ENCODE peak calls at places on chromosomes 4 and X, in ten cellular contexts. One of them, this sample, is unnamed.

GRCh38 chrX:9906919-9907318 is 60.2 kb upstream of the CLDN34 start:
- DNase-seq in ELR: peak; percentile 41
- DNase-seq in T-cell: no peak
- DNase-seq in ACHN: no peak
- DNase-seq in neural crest cell: no peak
- DNase-seq in omental fat pad: no peak
- DNase-seq in activated CD8-positive, alpha-beta memory T cell treated with anti-CD3 and anti-CD28 coated beads, Interleukin-2, amount 50 U/mL, for 4 hours: no peak
- DNase-seq in NCI-H2029: no peak
- DNase-seq in astrocyte of the spinal cord: no peak
- DNase-seq in mammary epithelial cell: peak; percentile 67
- DNase-seq in this sample: no peak

GRCh38 chr4:113838421-113838820 is 76.9 kb upstream of the CAMK2D start:
- DNase-seq in ELR: no peak
- DNase-seq in T-cell: no peak
- DNase-seq in ACHN: no peak
- DNase-seq in neural crest cell: no peak
- DNase-seq in omental fat pad: no peak
- DNase-seq in activated CD8-positive, alpha-beta memory T cell treated with anti-CD3 and anti-CD28 coated beads, Interleukin-2, amount 50 U/mL, for 4 hours: no peak
- DNase-seq in NCI-H2029: no peak
- DNase-seq in astrocyte of the spinal cord: no peak
- DNase-seq in mammary epithelial cell: no peak
- DNase-seq in this sample: no peak

GRCh38 chrX:155880586-155881157 is 473 bp upstream of the VAMP7 start:
- DNase-seq in ELR: peak; percentile 26
- DNase-seq in T-cell: no peak
- DNase-seq in ACHN: no peak
- DNase-seq in neural crest cell: no peak
- DNase-seq in omental fat pad: no peak
- DNase-seq in activated CD8-positive, alpha-beta memory T cell treated with anti-CD3 and anti-CD28 coated beads, Interleukin-2, amount 50 U/mL, for 4 hours: no peak
- DNase-seq in NCI-H2029: no peak
- DNase-seq in astrocyte of the spinal cord: no peak
- DNase-seq in mammary epithelial cell: no peak
- DNase-seq in this sample: peak; percentile 37

GRCh38 chrX:66046612-66047235 is 6.8 kb upstream of the VSIG4 start:
- DNase-seq in ELR: no peak
- DNase-seq in T-cell: no peak
- DNase-seq in ACHN: no peak
- DNase-seq in neural crest cell: no peak
- DNase-seq in omental fat pad: no peak
- DNase-seq in activated CD8-positive, alpha-beta memory T cell treated with anti-CD3 and anti-CD28 coated beads, Interleukin-2, amount 50 U/mL, for 4 hours: no peak
- DNase-seq in NCI-H2029: no peak
- DNase-seq in astrocyte of the spinal cord: no peak
- DNase-seq in mammary epithelial cell: no peak
- DNase-seq in this sample: no peak

GRCh38 chr4:19684079-19684478 is 567.6 kb upstream of the SLIT2 start:
- DNase-seq in ELR: no peak
- DNase-seq in T-cell: no peak
- DNase-seq in ACHN: no peak
- DNase-seq in neural crest cell: no peak
- DNase-seq in omental fat pad: no peak
- DNase-seq in activated CD8-positive, alpha-beta memory T cell treated with anti-CD3 and anti-CD28 coated beads, Interleukin-2, amount 50 U/mL, for 4 hours: no peak
- DNase-seq in NCI-H2029: no peak
- DNase-seq in astrocyte of the spinal cord: no peak
- DNase-seq in mammary epithelial cell: no peak
- DNase-seq in this sample: peak; percentile 46

GRCh38 chr4:122788935-122789334 is 37.7 kb upstream of the FGF2 start:
- DNase-seq in ELR: no peak
- DNase-seq in T-cell: no peak
- DNase-seq in ACHN: no peak
- DNase-seq in neural crest cell: no peak
- DNase-seq in omental fat pad: no peak
- DNase-seq in activated CD8-positive, alpha-beta memory T cell treated with anti-CD3 and anti-CD28 coated beads, Interleukin-2, amount 50 U/mL, for 4 hours: no peak
- DNase-seq in NCI-H2029: no peak
- DNase-seq in astrocyte of the spinal cord: no peak
- DNase-seq in mammary epithelial cell: no peak
- DNase-seq in this sample: no peak

GRCh38 chrX:77446840-77447239 is 349 bp upstream of the FGF16 start:
- DNase-seq in ELR: no peak
- DNase-seq in T-cell: no peak
- DNase-seq in ACHN: no peak
- DNase-seq in neural crest cell: no peak
- DNase-seq in omental fat pad: no peak
- DNase-seq in activated CD8-positive, alpha-beta memory T cell treated with anti-CD3 and anti-CD28 coated beads, Interleukin-2, amount 50 U/mL, for 4 hours: no peak
- DNase-seq in NCI-H2029: no peak
- DNase-seq in astrocyte of the spinal cord: no peak
- DNase-seq in mammary epithelial cell: no peak
- DNase-seq in this sample: no peak

GRCh38 chrX:70264784-70265183 is 3.4 kb upstream of the ARR3 start:
- DNase-seq in ELR: no peak
- DNase-seq in T-cell: no peak
- DNase-seq in ACHN: no peak
- DNase-seq in neural crest cell: no peak
- DNase-seq in omental fat pad: no peak
- DNase-seq in activated CD8-positive, alpha-beta memory T cell treated with anti-CD3 and anti-CD28 coated beads, Interleukin-2, amount 50 U/mL, for 4 hours: no peak
- DNase-seq in NCI-H2029: no peak
- DNase-seq in astrocyte of the spinal cord: no peak
- DNase-seq in mammary epithelial cell: no peak
- DNase-seq in this sample: no peak

GRCh38 chr4:71254451-71255012 is 84.3 kb upstream of the SLC4A4 start:
- DNase-seq in ELR: no peak
- DNase-seq in T-cell: no peak
- DNase-seq in ACHN: no peak
- DNase-seq in neural crest cell: no peak
- DNase-seq in omental fat pad: no peak
- DNase-seq in activated CD8-positive, alpha-beta memory T cell treated with anti-CD3 and anti-CD28 coated beads, Interleukin-2, amount 50 U/mL, for 4 hours: no peak
- DNase-seq in NCI-H2029: no peak
- DNase-seq in astrocyte of the spinal cord: no peak
- DNase-seq in mammary epithelial cell: no peak
- DNase-seq in this sample: no peak

GRCh38 chr4:143653031-143653430 is 47.4 kb downstream of the FREM3 start:
- DNase-seq in ELR: no peak
- DNase-seq in T-cell: no peak
- DNase-seq in ACHN: no peak
- DNase-seq in neural crest cell: no peak
- DNase-seq in omental fat pad: no peak
- DNase-seq in activated CD8-positive, alpha-beta memory T cell treated with anti-CD3 and anti-CD28 coated beads, Interleukin-2, amount 50 U/mL, for 4 hours: no peak
- DNase-seq in NCI-H2029: no peak
- DNase-seq in astrocyte of the spinal cord: peak; percentile 67
- DNase-seq in mammary epithelial cell: no peak
- DNase-seq in this sample: no peak

GRCh38 chr4:141636771-141637460 is 533 bp downstream of the IL15 start:
- DNase-seq in ELR: peak; percentile 68
- DNase-seq in T-cell: no peak
- DNase-seq in ACHN: peak; percentile 64
- DNase-seq in neural crest cell: peak; percentile 20
- DNase-seq in omental fat pad: no peak
- DNase-seq in activated CD8-positive, alpha-beta memory T cell treated with anti-CD3 and anti-CD28 coated beads, Interleukin-2, amount 50 U/mL, for 4 hours: peak; percentile 16
- DNase-seq in NCI-H2029: peak; percentile 28
- DNase-seq in astrocyte of the spinal cord: peak; percentile 67
- DNase-seq in mammary epithelial cell: peak; percentile 73
- DNase-seq in this sample: peak; percentile 68

GRCh38 chr4:20318899-20319291 is 67.2 kb downstream of the SLIT2 start:
- DNase-seq in ELR: peak; percentile 9
- DNase-seq in T-cell: no peak
- DNase-seq in ACHN: no peak
- DNase-seq in neural crest cell: no peak
- DNase-seq in omental fat pad: no peak
- DNase-seq in activated CD8-positive, alpha-beta memory T cell treated with anti-CD3 and anti-CD28 coated beads, Interleukin-2, amount 50 U/mL, for 4 hours: no peak
- DNase-seq in NCI-H2029: no peak
- DNase-seq in astrocyte of the spinal cord: no peak
- DNase-seq in mammary epithelial cell: no peak
- DNase-seq in this sample: peak; percentile 92

GRCh38 chr4:2172161-2172560 is 69.8 kb downstream of the HAUS3 start:
- DNase-seq in ELR: no peak
- DNase-seq in T-cell: no peak
- DNase-seq in ACHN: no peak
- DNase-seq in neural crest cell: no peak
- DNase-seq in omental fat pad: no peak
- DNase-seq in activated CD8-positive, alpha-beta memory T cell treated with anti-CD3 and anti-CD28 coated beads, Interleukin-2, amount 50 U/mL, for 4 hours: no peak
- DNase-seq in NCI-H2029: no peak
- DNase-seq in astrocyte of the spinal cord: no peak
- DNase-seq in mammary epithelial cell: no peak
- DNase-seq in this sample: no peak

GRCh38 chr4:66585767-66586166 is 915.5 kb upstream of the EPHA5 start:
- DNase-seq in ELR: no peak
- DNase-seq in T-cell: no peak
- DNase-seq in ACHN: no peak
- DNase-seq in neural crest cell: no peak
- DNase-seq in omental fat pad: no peak
- DNase-seq in activated CD8-positive, alpha-beta memory T cell treated with anti-CD3 and anti-CD28 coated beads, Interleukin-2, amount 50 U/mL, for 4 hours: no peak
- DNase-seq in NCI-H2029: no peak
- DNase-seq in astrocyte of the spinal cord: no peak
- DNase-seq in mammary epithelial cell: no peak
- DNase-seq in this sample: peak; percentile 79

GRCh38 chr4:107831140-107831539 is 6.4 kb downstream of the SGMS2 start:
- DNase-seq in ELR: no peak
- DNase-seq in T-cell: no peak
- DNase-seq in ACHN: no peak
- DNase-seq in neural crest cell: no peak
- DNase-seq in omental fat pad: no peak
- DNase-seq in activated CD8-positive, alpha-beta memory T cell treated with anti-CD3 and anti-CD28 coated beads, Interleukin-2, amount 50 U/mL, for 4 hours: no peak
- DNase-seq in NCI-H2029: no peak
- DNase-seq in astrocyte of the spinal cord: no peak
- DNase-seq in mammary epithelial cell: no peak
- DNase-seq in this sample: no peak

GRCh38 chr4:66736593-66736992 is 808.7 kb downstream of the CENPC start:
- DNase-seq in ELR: no peak
- DNase-seq in T-cell: no peak
- DNase-seq in ACHN: no peak
- DNase-seq in neural crest cell: peak; percentile 14
- DNase-seq in omental fat pad: no peak
- DNase-seq in activated CD8-positive, alpha-beta memory T cell treated with anti-CD3 and anti-CD28 coated beads, Interleukin-2, amount 50 U/mL, for 4 hours: no peak
- DNase-seq in NCI-H2029: no peak
- DNase-seq in astrocyte of the spinal cord: no peak
- DNase-seq in mammary epithelial cell: peak; percentile 71
- DNase-seq in this sample: peak; percentile 77

GRCh38 chr4:182756161-182756690 is 161.0 kb downstream of the DCTD start:
- DNase-seq in ELR: no peak
- DNase-seq in T-cell: no peak
- DNase-seq in ACHN: no peak
- DNase-seq in neural crest cell: no peak
- DNase-seq in omental fat pad: no peak
- DNase-seq in activated CD8-positive, alpha-beta memory T cell treated with anti-CD3 and anti-CD28 coated beads, Interleukin-2, amount 50 U/mL, for 4 hours: no peak
- DNase-seq in NCI-H2029: no peak
- DNase-seq in astrocyte of the spinal cord: no peak
- DNase-seq in mammary epithelial cell: no peak
- DNase-seq in this sample: no peak

GRCh38 chrX:12614266-12614665 is 176.9 kb upstream of the PRPS2 start:
- DNase-seq in ELR: no peak
- DNase-seq in T-cell: no peak
- DNase-seq in ACHN: no peak
- DNase-seq in neural crest cell: no peak
- DNase-seq in omental fat pad: no peak
- DNase-seq in activated CD8-positive, alpha-beta memory T cell treated with anti-CD3 and anti-CD28 coated beads, Interleukin-2, amount 50 U/mL, for 4 hours: no peak
- DNase-seq in NCI-H2029: no peak
- DNase-seq in astrocyte of the spinal cord: no peak
- DNase-seq in mammary epithelial cell: peak; percentile 55
- DNase-seq in this sample: no peak

GRCh38 chr4:173943547-173943946 is 339.9 kb downstream of the FBXO8 start:
- DNase-seq in ELR: no peak
- DNase-seq in T-cell: no peak
- DNase-seq in ACHN: no peak
- DNase-seq in neural crest cell: no peak
- DNase-seq in omental fat pad: no peak
- DNase-seq in activated CD8-positive, alpha-beta memory T cell treated with anti-CD3 and anti-CD28 coated beads, Interleukin-2, amount 50 U/mL, for 4 hours: no peak
- DNase-seq in NCI-H2029: no peak
- DNase-seq in astrocyte of the spinal cord: no peak
- DNase-seq in mammary epithelial cell: no peak
- DNase-seq in this sample: peak; percentile 63

GRCh38 chr4:15542795-15543194 is 73.1 kb downstream of the CC2D2A start:
- DNase-seq in ELR: no peak
- DNase-seq in T-cell: no peak
- DNase-seq in ACHN: no peak
- DNase-seq in neural crest cell: no peak
- DNase-seq in omental fat pad: no peak
- DNase-seq in activated CD8-positive, alpha-beta memory T cell treated with anti-CD3 and anti-CD28 coated beads, Interleukin-2, amount 50 U/mL, for 4 hours: no peak
- DNase-seq in NCI-H2029: no peak
- DNase-seq in astrocyte of the spinal cord: no peak
- DNase-seq in mammary epithelial cell: no peak
- DNase-seq in this sample: no peak

GRCh38 chr4:152246659-152247058 is 289.2 kb downstream of the FBXW7 start:
- DNase-seq in ELR: no peak
- DNase-seq in T-cell: no peak
- DNase-seq in ACHN: no peak
- DNase-seq in neural crest cell: no peak
- DNase-seq in omental fat pad: no peak
- DNase-seq in activated CD8-positive, alpha-beta memory T cell treated with anti-CD3 and anti-CD28 coated beads, Interleukin-2, amount 50 U/mL, for 4 hours: no peak
- DNase-seq in NCI-H2029: no peak
- DNase-seq in astrocyte of the spinal cord: no peak
- DNase-seq in mammary epithelial cell: no peak
- DNase-seq in this sample: no peak

GRCh38 chrX:29506729-29507128 is 708.6 kb upstream of the MAGEB2 start:
- DNase-seq in ELR: no peak
- DNase-seq in T-cell: no peak
- DNase-seq in ACHN: no peak
- DNase-seq in neural crest cell: no peak
- DNase-seq in omental fat pad: no peak
- DNase-seq in activated CD8-positive, alpha-beta memory T cell treated with anti-CD3 and anti-CD28 coated beads, Interleukin-2, amount 50 U/mL, for 4 hours: no peak
- DNase-seq in NCI-H2029: no peak
- DNase-seq in astrocyte of the spinal cord: no peak
- DNase-seq in mammary epithelial cell: no peak
- DNase-seq in this sample: no peak

GRCh38 chrX:136157187-136157586 is 9.9 kb downstream of the FHL1 start:
- DNase-seq in ELR: no peak
- DNase-seq in T-cell: no peak
- DNase-seq in ACHN: no peak
- DNase-seq in neural crest cell: no peak
- DNase-seq in omental fat pad: no peak
- DNase-seq in activated CD8-positive, alpha-beta memory T cell treated with anti-CD3 and anti-CD28 coated beads, Interleukin-2, amount 50 U/mL, for 4 hours: no peak
- DNase-seq in NCI-H2029: no peak
- DNase-seq in astrocyte of the spinal cord: no peak
- DNase-seq in mammary epithelial cell: no peak
- DNase-seq in this sample: no peak

GRCh38 chr4:10416441-10416840 is 40.8 kb downstream of the ZNF518B start:
- DNase-seq in ELR: no peak
- DNase-seq in T-cell: peak; percentile 5
- DNase-seq in ACHN: no peak
- DNase-seq in neural crest cell: no peak
- DNase-seq in omental fat pad: no peak
- DNase-seq in activated CD8-positive, alpha-beta memory T cell treated with anti-CD3 and anti-CD28 coated beads, Interleukin-2, amount 50 U/mL, for 4 hours: no peak
- DNase-seq in NCI-H2029: no peak
- DNase-seq in astrocyte of the spinal cord: no peak
- DNase-seq in mammary epithelial cell: no peak
- DNase-seq in this sample: no peak

GRCh38 chrX:8868070-8868795 is 67.0 kb upstream of the FAM9A start:
- DNase-seq in ELR: peak; percentile 95
- DNase-seq in T-cell: no peak
- DNase-seq in ACHN: no peak
- DNase-seq in neural crest cell: no peak
- DNase-seq in omental fat pad: no peak
- DNase-seq in activated CD8-positive, alpha-beta memory T cell treated with anti-CD3 and anti-CD28 coated beads, Interleukin-2, amount 50 U/mL, for 4 hours: no peak
- DNase-seq in NCI-H2029: no peak
- DNase-seq in astrocyte of the spinal cord: peak; percentile 52
- DNase-seq in mammary epithelial cell: peak; percentile 63
- DNase-seq in this sample: no peak

GRCh38 chr4:139682309-139683210 is 16.9 kb downstream of the MGST2 start:
- DNase-seq in ELR: no peak
- DNase-seq in T-cell: no peak
- DNase-seq in ACHN: no peak
- DNase-seq in neural crest cell: no peak
- DNase-seq in omental fat pad: no peak
- DNase-seq in activated CD8-positive, alpha-beta memory T cell treated with anti-CD3 and anti-CD28 coated beads, Interleukin-2, amount 50 U/mL, for 4 hours: no peak
- DNase-seq in NCI-H2029: no peak
- DNase-seq in astrocyte of the spinal cord: no peak
- DNase-seq in mammary epithelial cell: no peak
- DNase-seq in this sample: no peak

GRCh38 chr4:122005064-122005755 is 53.4 kb upstream of the TRPC3 start:
- DNase-seq in ELR: no peak
- DNase-seq in T-cell: no peak
- DNase-seq in ACHN: no peak
- DNase-seq in neural crest cell: no peak
- DNase-seq in omental fat pad: no peak
- DNase-seq in activated CD8-positive, alpha-beta memory T cell treated with anti-CD3 and anti-CD28 coated beads, Interleukin-2, amount 50 U/mL, for 4 hours: no peak
- DNase-seq in NCI-H2029: no peak
- DNase-seq in astrocyte of the spinal cord: peak; percentile 67
- DNase-seq in mammary epithelial cell: no peak
- DNase-seq in this sample: no peak

GRCh38 chrX:20322887-20323286 is 56.2 kb upstream of the RPS6KA3 start:
- DNase-seq in ELR: no peak
- DNase-seq in T-cell: no peak
- DNase-seq in ACHN: no peak
- DNase-seq in neural crest cell: no peak
- DNase-seq in omental fat pad: no peak
- DNase-seq in activated CD8-positive, alpha-beta memory T cell treated with anti-CD3 and anti-CD28 coated beads, Interleukin-2, amount 50 U/mL, for 4 hours: no peak
- DNase-seq in NCI-H2029: no peak
- DNase-seq in astrocyte of the spinal cord: no peak
- DNase-seq in mammary epithelial cell: no peak
- DNase-seq in this sample: no peak